ENCODE peak calls at places on chromosomes 11 and 22, in four cellular contexts. H is GM23248; F is neural progenitor cell; Z is CD8-positive, alpha-beta memory T cell. S is an unnamed sample.

GRCh38 chr11:127471662-127472061 is 471.1 kb upstream of the KIRREL3 start:
- DNase-seq in H (peak; percentile 3), F (no peak), Z (no peak), S (no peak)

GRCh38 chr11:46240371-46240770 is 37.1 kb upstream of the CREB3L1 start:
- DNase-seq in H (peak; percentile 66), F (no peak), Z (no peak), S (no peak)

GRCh38 chr11:66467034-66467659 is 442 bp downstream of the PELI3 start:
- DNase-seq in H (peak; percentile 79), F (peak; percentile 74), Z (no peak), S (no peak)

GRCh38 chr22:27588273-27588672 is 213.3 kb downstream of the MN1 start:
- DNase-seq in H (no peak), F (no peak), Z (no peak), S (no peak)

GRCh38 chr11:102911758-102912481 is 37.1 kb upstream of the MMP12 start:
- DNase-seq in H (no peak), F (peak; percentile 51), Z (no peak), S (peak; percentile 69)

GRCh38 chr11:70535191-70535971 is 137.1 kb downstream of the CTTN start:
- DNase-seq in H (no peak), F (no peak), Z (no peak), S (no peak)

GRCh38 chr22:42863349-42863911 is 6.4 kb upstream of the ARFGAP3 start:
- DNase-seq in H (peak; percentile 68), F (no peak), Z (no peak), S (no peak)

GRCh38 chr11:120272303-120272702 is 32.4 kb downstream of the POU2F3 start:
- DNase-seq in H (peak; percentile 90), F (no peak), Z (no peak), S (no peak)

GRCh38 chr11:80155412-80156017 is 714.7 kb upstream of the TENM4 start:
- DNase-seq in H (peak; percentile 41), F (peak; percentile 65), Z (no peak), S (peak; percentile 50)

GRCh38 chr22:19656541-19657251 is 57.6 kb upstream of the SEPTIN5 start:
- DNase-seq in H (no peak), F (no peak), Z (no peak), S (peak; percentile 27)

GRCh38 chr11:1222491-1223345 is at the start of gene MUC5B:
- DNase-seq in H (no peak), F (no peak), Z (no peak), S (peak; percentile 41)

GRCh38 chr22:41048791-41049717 is 43.3 kb upstream of the EP300 start:
- DNase-seq in H (peak; percentile 84), F (peak; percentile 74), Z (no peak), S (peak; percentile 86)

GRCh38 chr11:22703561-22703960 is 37.1 kb downstream of the GAS2 start:
- DNase-seq in H (no peak), F (no peak), Z (no peak), S (no peak)

GRCh38 chr11:116180806-116181600 is 591.8 kb downstream of the BUD13 start:
- DNase-seq in H (no peak), F (no peak), Z (no peak), S (peak; percentile 41)

GRCh38 chr11:68449951-68450350 is 10.6 kb upstream of the PPP6R3 start:
- DNase-seq in H (no peak), F (no peak), Z (no peak), S (no peak)

GRCh38 chr11:114562166-114562916 is 2.7 kb upstream of the NXPE1 start:
- DNase-seq in H (peak; percentile 32), F (no peak), Z (no peak), S (no peak)

GRCh38 chr22:31618057-31618456 is 44.0 kb downstream of the PISD start:
- DNase-seq in H (no peak), F (no peak), Z (no peak), S (peak; percentile 48)

GRCh38 chr11:1054143-1055108 is 17.9 kb upstream of the MUC6 start:
- DNase-seq in H (peak; percentile 69), F (no peak), Z (no peak), S (no peak)

GRCh38 chr22:47552024-47552423 is 789.6 kb downstream of the TBC1D22A start:
- DNase-seq in H (no peak), F (no peak), Z (no peak), S (no peak)

S was measured in endodermal cell.